ENCODE peak calls at places on chromosomes 11 and 22, in eight cellular contexts. E is NCI-H187, J is H54, F is HEK293T, P is caudate nucleus, V is upper lobe of right lung, O is uterus, B is EL. G is an unnamed sample.

GRCh38 chr11:57283231-57283990 is 41.3 kb downstream of the TNKS1BP1 start:
- DNase-seq in E (no peak), J (no peak), F (no peak), P (no peak), V (no peak), O (no peak), B (no peak), G (no peak)

GRCh38 chr11:61543606-61544306 is 35.2 kb downstream of the LRRC10B start:
- DNase-seq in E (no peak), J (peak), F (no peak), P (no peak), V (no peak), O (no peak), B (peak), G (no peak)

GRCh38 chr22:33781396-33781795 is 138.9 kb downstream of the LARGE1 start:
- DNase-seq in E (no peak), J (no peak), F (no peak), P (no peak), V (no peak), O (no peak), B (no peak), G (no peak)

GRCh38 chr11:12701815-12702214 is 27.6 kb downstream of the TEAD1 start:
- DNase-seq in E (no peak), J (no peak), F (no peak), P (no peak), V (no peak), O (no peak), B (no peak), G (no peak)

GRCh38 chr11:24575392-24575791 is 78.5 kb downstream of the LUZP2 start:
- DNase-seq in E (no peak), J (no peak), F (no peak), P (no peak), V (no peak), O (no peak), B (peak), G (no peak)

GRCh38 chr11:2662430-2663299 is 37.1 kb downstream of the KCNQ1OT1 start:
- DNase-seq in E (no peak), J (no peak), F (no peak), P (no peak), V (no peak), O (no peak), B (no peak), G (no peak)

GRCh38 chr11:3989891-3990290 is 104.7 kb upstream of the RRM1 start:
- DNase-seq in E (no peak), J (no peak), F (no peak), P (no peak), V (no peak), O (no peak), B (no peak), G (no peak)

GRCh38 chr11:41456288-41456687 is 3.2 kb downstream of the LRRC4C start:
- DNase-seq in E (no peak), J (no peak), F (no peak), P (no peak), V (no peak), O (no peak), B (no peak), G (no peak)

GRCh38 chr11:87092567-87092966 is 54.8 kb downstream of the TMEM135 start:
- DNase-seq in E (no peak), J (no peak), F (no peak), P (no peak), V (no peak), O (no peak), B (no peak), G (no peak)

GRCh38 chr11:43943931-43944751 is 1.7 kb downstream of the C11orf96 start:
- DNase-seq in E (no peak), J (peak), F (no peak), P (no peak), V (peak), O (no peak), B (no peak), G (peak)

GRCh38 chr11:99423435-99423983 is 402.8 kb downstream of the CNTN5 start:
- DNase-seq in E (no peak), J (no peak), F (no peak), P (no peak), V (no peak), O (no peak), B (no peak), G (no peak)

GRCh38 chr11:76234704-76235232 is 28.5 kb upstream of the WNT11 start:
- DNase-seq in E (no peak), J (no peak), F (no peak), P (no peak), V (peak), O (peak), B (no peak), G (peak)

GRCh38 chr11:86523738-86524602 is 148.4 kb downstream of the ME3 start:
- DNase-seq in E (no peak), J (no peak), F (no peak), P (no peak), V (no peak), O (no peak), B (peak), G (peak)

GRCh38 chr11:101817536-101817935 is 97.3 kb upstream of the CEP126 start:
- DNase-seq in E (no peak), J (no peak), F (no peak), P (no peak), V (no peak), O (no peak), B (no peak), G (no peak)